ENCODE peak calls at places on chromosome 14, in four cellular contexts. T is HL-60, R is GM12878, Y is K562. U is an unnamed sample.

GRCh38 chr14:67510121-67510520 is 21.6 kb upstream of the TMEM229B start:
- DNase-seq in Y (no peak), T (no peak), R (no peak), U (no peak)

GRCh38 chr14:37650356-37651037 is 55.1 kb downstream of the TTC6 start:
- DNase-seq in Y (no peak), T (no peak), R (no peak), U (no peak)

GRCh38 chr14:105388110-105388951 is 10.0 kb upstream of the TEX22 start:
- DNase-seq in R (no peak), T (peak), Y (no peak), U (no peak)

GRCh38 chr14:20400965-20401593 is 12.2 kb downstream of the TEP1 start:
- DNase-seq in R (no peak), T (no peak), Y (no peak), U (no peak)

GRCh38 chr14:68794856-68795601 is 2.2 kb upstream of the ZFP36L1 start:
- DNase-seq in R (no peak), T (no peak), Y (peak), U (no peak)

GRCh38 chr14:32633214-32633864 is 304.2 kb downstream of the AKAP6 start:
- DNase-seq in T (no peak), Y (no peak), R (no peak), U (no peak)

GRCh38 chr14:105908481-105908911 is 382.1 kb downstream of the TMEM121 start:
- DNase-seq in Y (no peak), T (no peak), R (no peak), U (no peak)

GRCh38 chr14:68144051-68144681 is 324.6 kb downstream of the RAD51B start:
- DNase-seq in Y (peak), R (no peak), T (no peak), U (no peak)

GRCh38 chr14:94773682-94774211 is 3.8 kb upstream of the GSC start:
- DNase-seq in Y (no peak), R (no peak), T (no peak), U (no peak)

GRCh38 chr14:74503256-74503972 is 9.8 kb downstream of the ISCA2 start:
- DNase-seq in T (no peak), Y (no peak), R (no peak), U (no peak)

GRCh38 chr14:104297721-104298401 is 159.5 kb downstream of the KIF26A start:
- DNase-seq in Y (no peak), R (no peak), T (no peak), U (no peak)

GRCh38 chr14:104656014-104656714 is 33.3 kb upstream of the INF2 start:
- DNase-seq in Y (no peak), R (no peak), T (no peak), U (no peak)

DNA sequence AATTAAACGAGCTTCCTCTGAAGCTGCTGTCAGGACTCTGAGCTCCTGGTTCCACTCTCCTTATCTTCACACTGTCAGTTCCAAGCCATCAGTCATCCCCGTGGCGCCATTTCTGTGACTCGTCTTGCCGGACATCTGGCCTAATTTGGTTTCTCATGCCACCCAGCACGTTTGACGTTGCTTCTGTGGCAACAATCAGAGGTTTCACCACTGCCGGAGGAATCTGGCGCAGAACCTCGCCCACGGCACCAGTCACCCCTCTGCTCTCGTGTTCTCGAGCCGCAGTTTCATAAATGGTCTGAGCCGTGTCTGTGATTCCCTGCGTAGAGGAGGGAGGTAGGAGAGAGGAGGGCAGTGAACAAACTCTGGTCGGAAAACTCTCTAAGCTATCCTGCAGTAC is 29.7 kb downstream of the BDKRB1 start:
- DNase-seq in Y (peak), R (no peak), T (no peak), U (no peak)
- TF ChIP-seq SPI1 in Y (no peak), R (no peak), T (no peak), U (no peak)

DNA sequence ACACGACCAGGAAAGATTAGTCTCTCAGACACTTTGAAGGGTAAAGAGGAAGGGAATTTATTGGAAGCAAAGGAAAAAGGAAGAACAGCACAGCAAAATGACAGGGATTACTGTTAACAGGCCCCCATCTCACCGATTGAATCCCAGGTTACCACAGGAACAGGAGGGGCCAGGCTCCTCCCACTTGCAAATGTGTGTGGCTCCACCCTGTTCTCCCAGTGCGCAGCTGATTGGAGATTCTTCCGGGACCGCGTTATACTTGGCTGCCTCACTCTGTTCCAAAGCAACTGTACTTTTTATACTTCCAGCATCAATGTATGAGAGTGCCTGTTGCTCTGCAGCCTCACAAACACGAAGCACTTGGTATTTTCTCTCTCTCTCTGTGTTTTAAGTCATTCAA is 273.6 kb upstream of the MDGA2 start:
- DNase-seq in R (no peak), Y (no peak), T (no peak), U (no peak)
- TF ChIP-seq SPI1 in R (no peak), Y (no peak), T (no peak), U (no peak)

GRCh38 chr14:102096569-102097188 is 9.8 kb upstream of the HSP90AA1 start:
- DNase-seq in T (no peak), Y (peak), R (no peak), U (no peak)

GRCh38 chr14:102095231-102095870 is 8.5 kb upstream of the HSP90AA1 start:
- DNase-seq in Y (peak), R (no peak), T (no peak), U (no peak)

GRCh38 chr14:102095871-102096568 is 9.2 kb upstream of the HSP90AA1 start:
- DNase-seq in Y (no peak), T (no peak), R (no peak), U (no peak)

GRCh38 chr14:102094101-102094500 is 7.3 kb upstream of the HSP90AA1 start:
- DNase-seq in T (no peak), R (no peak), Y (peak), U (no peak)

DNA sequence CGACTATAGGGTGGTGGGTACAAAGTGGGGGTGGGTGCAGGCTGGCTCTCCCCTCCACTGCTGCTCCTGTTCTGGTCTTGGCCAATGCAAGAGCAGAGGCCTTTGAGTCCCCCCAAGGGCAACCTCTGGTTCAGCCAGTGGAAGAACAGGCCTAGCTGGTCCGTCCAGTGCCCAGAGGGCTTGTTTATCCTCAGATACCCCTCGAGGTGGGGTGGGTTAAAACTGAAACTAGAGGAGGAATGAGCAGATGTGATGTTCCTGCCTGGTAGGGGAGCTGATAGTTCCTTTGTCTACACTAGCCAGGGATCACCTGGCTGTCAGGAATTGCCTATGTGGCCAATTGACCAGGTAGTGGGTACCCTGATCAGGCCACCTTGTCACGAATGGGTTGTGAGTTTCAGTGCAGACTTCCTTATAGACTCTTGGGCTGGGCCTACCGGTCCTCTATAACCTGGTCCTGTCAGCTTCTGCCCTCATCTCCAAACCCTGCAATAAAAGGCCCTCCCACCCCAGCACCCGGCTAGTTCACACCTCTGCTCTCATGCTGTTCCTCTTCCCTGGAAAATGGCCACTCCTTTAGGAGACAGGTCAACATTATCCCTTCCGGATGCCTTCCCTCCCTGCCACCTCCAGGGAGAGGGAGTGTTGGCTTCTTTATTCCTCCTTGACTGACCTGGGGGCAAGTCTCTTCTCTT is 10.7 kb upstream of the HSP90AA1 start:
- DNase-seq in Y (no peak), T (no peak), R (no peak), U (no peak)
- TF ChIP-seq SPI1 in Y (no peak), T (no peak), R (no peak), U (no peak)

GRCh38 chr14:50334211-50334610 is 22.1 kb downstream of the DMAC2L start:
- DNase-seq in Y (no peak), R (no peak), T (no peak), U (no peak)
- TF ChIP-seq SPI1 in Y (no peak), R (no peak), T (no peak), U (no peak)

GRCh38 chr14:96001866-96002510 is 37.2 kb upstream of the C14orf132 start:
- DNase-seq in Y (no peak), R (no peak), T (no peak), U (no peak)
- TF ChIP-seq SPI1 in Y (no peak), R (no peak), T (no peak), U (no peak)

GRCh38 chr14:49766839-49767238 is 1.1 kb upstream of the KLHDC2 start:
- DNase-seq in T (no peak), Y (no peak), R (no peak), U (no peak)
- TF ChIP-seq SPI1 in T (no peak), Y (no peak), R (no peak), U (no peak)

DNA sequence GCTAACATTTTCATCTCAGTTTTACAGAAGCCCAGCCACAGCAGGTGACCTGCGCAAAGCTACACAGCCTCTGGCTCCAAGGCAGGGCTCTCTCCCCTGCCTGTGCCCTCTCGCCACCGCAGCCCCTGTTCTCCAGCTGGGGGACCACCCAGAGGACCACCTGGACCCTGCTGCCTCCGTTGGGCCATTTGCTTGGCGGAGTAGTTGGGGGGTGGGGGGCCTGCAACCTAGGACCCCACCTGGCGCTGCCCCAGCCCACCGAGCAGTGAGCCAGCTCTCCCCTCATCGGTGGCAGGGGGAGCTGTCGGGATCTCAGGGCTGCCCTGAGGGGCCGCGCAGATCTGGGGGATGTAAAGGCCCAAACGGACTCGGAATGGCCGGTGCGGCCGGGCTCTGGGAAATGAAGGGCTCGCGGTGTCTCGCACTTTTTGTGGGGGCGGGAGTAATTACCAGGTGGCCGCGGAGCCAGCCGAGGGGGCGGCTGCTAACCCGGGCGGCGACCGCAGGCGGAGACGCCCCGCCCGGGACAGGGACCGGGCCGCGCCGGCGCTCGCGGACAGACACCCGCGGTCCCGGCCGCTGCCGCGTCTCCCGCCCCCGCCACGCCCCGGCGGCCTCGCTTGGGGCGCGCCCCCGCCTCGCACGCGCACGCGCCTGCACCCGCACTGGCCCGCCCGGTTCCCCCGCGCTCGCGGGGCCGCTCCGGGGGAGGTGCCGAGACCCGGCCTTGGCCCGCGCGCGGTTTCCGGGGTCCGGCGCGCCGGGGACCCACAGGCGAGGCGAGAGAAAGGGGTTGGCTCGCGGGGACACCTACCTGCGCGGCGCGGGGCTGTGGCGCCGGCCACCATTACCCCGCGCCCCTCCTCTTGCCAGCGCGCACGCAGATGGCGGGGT is 8.6 kb upstream of the GPR68 start:
- DNase-seq in R (no peak), Y (peak), T (no peak), U (no peak)
- TF ChIP-seq SPI1 in R (no peak), Y (no peak), T (no peak), U (no peak)

GRCh38 chr14:22547309-22547947 is 41.6 kb downstream of the DAD1 start:
- DNase-seq in T (no peak), Y (no peak), R (no peak), U (no peak)

GRCh38 chr14:22546722-22547071 is 42.3 kb downstream of the DAD1 start:
- DNase-seq in Y (no peak), R (no peak), T (no peak), U (no peak)

GRCh38 chr14:22549981-22550670 is 38.9 kb downstream of the DAD1 start:
- DNase-seq in R (peak), Y (peak), T (no peak), U (no peak)

GRCh38 chr14:22549304-22549962 is 39.6 kb downstream of the DAD1 start:
- DNase-seq in T (no peak), R (no peak), Y (no peak), U (no peak)

GRCh38 chr14:22547948-22548750 is 40.9 kb downstream of the DAD1 start:
- DNase-seq in R (no peak), T (no peak), Y (no peak), U (no peak)
- TF ChIP-seq SPI1 in R (no peak), T (no peak), Y (no peak), U (no peak)

DNA sequence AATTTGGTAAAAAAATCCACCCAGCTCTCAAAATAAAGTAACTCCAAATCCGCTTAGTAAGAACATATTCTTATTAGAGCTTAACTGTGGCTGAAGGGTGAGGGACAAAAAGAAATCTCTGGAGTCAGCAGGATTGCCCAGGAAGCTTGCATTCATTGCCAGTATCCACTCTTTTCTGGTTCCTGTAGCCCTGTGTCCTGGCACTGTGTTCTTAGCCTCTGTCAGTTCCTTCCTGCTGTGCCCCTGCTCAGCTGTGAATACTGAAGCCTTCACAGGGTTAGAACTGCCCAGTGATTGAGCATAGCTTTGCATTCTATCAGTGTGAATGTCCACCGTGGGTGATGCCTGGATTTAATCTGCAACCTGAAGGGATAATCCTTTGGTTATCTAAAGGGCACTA is 266.9 kb upstream of the PELI2 start:
- DNase-seq in T (no peak), Y (no peak), R (no peak), U (no peak)
- TF ChIP-seq SPI1 in T (no peak), Y (no peak), R (no peak), U (no peak)

GRCh38 chr14:58104808-58105207 is 47.2 kb downstream of the ARMH4 start:
- DNase-seq in T (no peak), R (no peak), Y (no peak), U (no peak)
- TF ChIP-seq SPI1 in T (no peak), R (no peak), Y (no peak), U (no peak)

U was measured in GM12891.